ENCODE peak calls at places on chromosomes 3 and 15, in four cellular contexts. N is nephron progenitor cell, E is AG10803, M is K562. Z is an unnamed sample.

GRCh38 chr15:80679805-80680175 is 15.3 kb upstream of the ABHD17C start:
- DNase-seq in E (no peak), M (no peak), N (no peak), Z (no peak)

GRCh38 chr15:31338879-31339557 is 12.4 kb downstream of the KLF13 start:
- DNase-seq in N (peak; percentile 71), E (peak; percentile 83), M (no peak), Z (no peak)

GRCh38 chr3:131794766-131795381 is 239.9 kb downstream of the CPNE4 start:
- DNase-seq in E (peak; percentile 65), M (peak; percentile 48), N (peak; percentile 37), Z (peak; percentile 31)

GRCh38 chr15:93985925-93986324 is 245.4 kb upstream of the MCTP2 start:
- DNase-seq in M (no peak), E (no peak), N (no peak), Z (no peak)

GRCh38 chr3:33826688-33827087 is 28.3 kb downstream of the PDCD6IP start:
- DNase-seq in M (no peak), E (peak; percentile 45), N (no peak), Z (no peak)

GRCh38 chr3:72187131-72187530 is 402.2 kb upstream of the PROK2 start:
- DNase-seq in N (no peak), E (no peak), M (peak; percentile 24), Z (no peak)

GRCh38 chr15:80878242-80878866 is 99.2 kb downstream of the CEMIP start:
- DNase-seq in N (no peak), E (no peak), M (no peak), Z (no peak)

GRCh38 chr3:25662921-25663320 is 1.8 kb downstream of the TOP2B start:
- DNase-seq in E (peak; percentile 9), M (no peak), N (no peak), Z (no peak)

GRCh38 chr15:65578904-65579728 is 31.8 kb downstream of the INTS14 start:
- DNase-seq in M (no peak), N (no peak), E (no peak), Z (no peak)

GRCh38 chr3:188387921-188388320 is 234.0 kb downstream of the LPP start:
- DNase-seq in N (no peak), M (no peak), E (no peak), Z (no peak)

GRCh38 chr3:111980716-111981456 is 2.1 kb downstream of the ABHD10 start:
- DNase-seq in N (no peak), M (no peak), E (no peak), Z (no peak)

GRCh38 chr15:52078876-52079700 is 33.5 kb downstream of the BCL2L10 start:
- DNase-seq in M (peak; percentile 70), N (peak; percentile 87), E (peak; percentile 53), Z (peak; percentile 88)

GRCh38 chr3:119219069-119219468 is 21.6 kb downstream of the B4GALT4 start:
- DNase-seq in N (no peak), E (no peak), M (no peak), Z (no peak)

GRCh38 chr15:23869391-23869790 is 182.3 kb upstream of the NDN start:
- DNase-seq in N (peak; percentile 72), M (peak; percentile 21), E (no peak), Z (peak; percentile 57)

GRCh38 chr15:81312790-81313543 is 11.0 kb downstream of the STARD5 start:
- DNase-seq in N (no peak), E (peak; percentile 98), M (no peak), Z (no peak)

GRCh38 chr15:71374607-71375352 is 259.5 kb downstream of the THSD4 start:
- DNase-seq in N (no peak), E (peak; percentile 36), M (no peak), Z (no peak)

GRCh38 chr3:177137774-177138705 is 59.2 kb downstream of the TBL1XR1 start:
- DNase-seq in M (no peak), E (no peak), N (no peak), Z (no peak)

GRCh38 chr3:155491696-155492095 is 198.2 kb upstream of the STRIT1 start:
- DNase-seq in M (no peak), N (no peak), E (no peak), Z (no peak)
- TF ChIP-seq CTCF in M (no peak), N (no peak), E (no peak), Z (peak; percentile 36)

GRCh38 chr3:66138336-66139234 is 82.2 kb upstream of the SLC25A26 start:
- DNase-seq in E (peak; percentile 73), M (peak; percentile 6), N (peak; percentile 52), Z (peak; percentile 42)
- TF ChIP-seq CTCF in E (peak; percentile 97), M (peak; percentile 53), N (peak; percentile 70), Z (peak; percentile 87)

GRCh38 chr3:134145183-134145582 is 105.5 kb downstream of the RYK start:
- DNase-seq in E (no peak), M (no peak), N (no peak), Z (no peak)
- TF ChIP-seq CTCF in E (no peak), M (peak; percentile 12), N (no peak), Z (no peak)

DNA sequence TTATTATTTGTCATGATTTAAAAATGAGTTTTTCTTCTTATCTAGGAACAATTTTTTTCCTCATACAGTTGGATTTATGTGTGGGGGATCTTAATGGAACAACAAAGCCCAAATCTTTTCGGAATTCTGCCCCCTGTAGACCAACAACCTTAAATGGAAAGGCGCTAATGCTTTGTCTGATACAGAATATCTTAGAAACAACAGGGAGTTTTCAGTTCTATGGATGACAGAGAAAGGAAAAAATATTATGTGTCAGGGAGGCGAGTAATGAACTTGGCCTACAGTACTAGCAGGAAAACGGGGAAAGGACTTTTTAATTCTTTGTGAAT is 592 bp downstream of the MOBP start:
- DNase-seq in E (no peak), M (no peak), N (no peak), Z (no peak)
- TF ChIP-seq CTCF in E (no peak), M (no peak), N (no peak), Z (peak; percentile 11)

DNA sequence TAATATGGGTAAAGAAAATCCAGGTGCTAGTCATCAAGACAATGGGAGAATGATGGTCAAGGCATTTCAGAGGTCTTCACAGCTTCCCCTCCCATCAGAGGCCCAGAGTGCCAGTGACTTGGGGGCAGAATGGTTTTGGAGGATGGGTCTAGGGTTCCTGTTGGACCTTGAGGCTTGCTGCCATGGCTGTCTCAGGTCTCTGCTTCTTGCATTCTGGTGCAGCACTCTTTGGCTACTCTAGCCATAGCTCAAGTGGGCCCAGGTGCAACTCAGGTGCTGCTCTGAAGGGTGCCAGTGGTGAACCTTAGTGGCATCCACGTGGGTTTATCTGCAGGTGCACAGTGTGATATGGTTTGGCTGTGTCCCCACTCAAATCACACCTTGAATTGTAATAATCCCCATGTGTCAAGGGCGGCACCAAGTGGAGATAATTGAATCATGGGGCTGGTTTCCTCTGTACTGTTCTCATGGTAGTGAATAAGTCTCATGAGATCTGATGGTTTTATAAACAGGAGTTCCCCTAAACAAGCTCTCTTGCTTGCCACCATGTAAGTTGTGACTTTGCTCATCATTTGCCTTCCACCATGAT is 48.5 kb upstream of the PEX5L start:
- DNase-seq in E (no peak), M (no peak), N (no peak), Z (no peak)
- TF ChIP-seq CTCF in E (no peak), M (no peak), N (no peak), Z (no peak)

DNA sequence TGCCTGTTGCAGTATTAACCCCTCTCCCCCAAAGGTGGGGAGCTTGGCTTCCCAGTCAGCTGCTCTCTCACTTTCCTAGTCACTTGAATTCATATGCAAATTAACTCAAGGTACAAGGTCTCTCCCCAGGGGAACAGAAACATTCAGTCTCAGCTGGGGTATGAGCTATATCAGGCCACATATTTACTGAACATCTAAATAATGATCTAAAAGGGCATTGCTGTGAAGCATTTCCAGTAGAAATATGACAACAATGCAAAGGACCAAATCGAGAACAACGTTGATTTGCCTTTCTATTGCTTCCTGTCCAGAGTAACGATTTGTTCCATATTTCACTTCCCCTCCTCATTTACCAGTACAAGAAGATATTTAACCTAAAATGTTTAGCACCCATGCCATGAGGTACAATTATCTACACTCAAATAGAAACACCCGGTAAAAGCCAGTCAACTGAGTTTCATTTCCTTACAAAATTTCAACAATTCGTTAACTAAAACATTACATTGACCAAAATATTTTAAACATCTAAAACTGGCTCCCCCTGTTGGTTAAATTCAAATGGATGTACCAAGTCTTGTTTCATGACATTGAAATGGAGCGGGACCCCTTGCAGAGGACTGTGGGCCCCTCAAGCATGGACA is 36.5 kb upstream of the KLHL6 start:
- DNase-seq in E (peak; percentile 13), M (no peak), N (no peak), Z (no peak)
- TF ChIP-seq CTCF in E (peak; percentile 30), M (peak; percentile 39), N (no peak), Z (peak; percentile 27)

DNA sequence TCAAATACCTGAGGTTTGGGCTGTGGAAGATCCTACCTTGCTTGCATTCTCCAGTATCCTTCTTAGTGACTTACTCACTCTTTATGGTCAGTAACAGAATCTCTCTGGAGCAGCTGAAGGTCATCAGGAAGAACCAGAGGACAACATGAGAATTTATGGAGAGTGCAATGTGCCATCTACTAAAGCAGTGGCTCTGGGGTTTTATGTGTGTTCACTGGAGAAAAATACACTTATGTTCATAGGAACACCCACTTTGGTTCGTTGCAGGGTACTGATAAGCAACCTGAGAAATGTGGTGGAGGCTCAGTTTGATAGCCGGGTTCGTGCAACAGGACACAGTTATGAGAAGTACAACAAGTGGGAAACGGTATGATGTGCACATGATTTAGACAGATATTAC is 12.8 kb downstream of the CPB1 start:
- DNase-seq in M (no peak), N (no peak), E (no peak), Z (no peak)
- TF ChIP-seq CTCF in M (no peak), N (no peak), E (no peak), Z (no peak)

GRCh38 chr15:82532383-82532990 is 7.8 kb downstream of the RPS17 start:
- DNase-seq in M (no peak), E (no peak), N (no peak), Z (no peak)

GRCh38 chr15:82530006-82530405 is 10.3 kb downstream of the RPS17 start:
- DNase-seq in N (no peak), E (no peak), M (no peak), Z (no peak)

GRCh38 chr15:82531496-82532382 is 8.5 kb downstream of the RPS17 start:
- DNase-seq in E (no peak), M (no peak), N (no peak), Z (no peak)

GRCh38 chr15:82532991-82533481 is 7.2 kb downstream of the RPS17 start:
- DNase-seq in M (no peak), N (no peak), E (no peak), Z (no peak)

GRCh38 chr15:82530606-82531379 is 9.5 kb downstream of the RPS17 start:
- DNase-seq in M (peak; percentile 71), N (peak; percentile 83), E (peak; percentile 44), Z (peak; percentile 78)
- TF ChIP-seq CTCF in M (peak; percentile 96), N (peak; percentile 85), E (peak; percentile 72), Z (peak; percentile 90)

DNA sequence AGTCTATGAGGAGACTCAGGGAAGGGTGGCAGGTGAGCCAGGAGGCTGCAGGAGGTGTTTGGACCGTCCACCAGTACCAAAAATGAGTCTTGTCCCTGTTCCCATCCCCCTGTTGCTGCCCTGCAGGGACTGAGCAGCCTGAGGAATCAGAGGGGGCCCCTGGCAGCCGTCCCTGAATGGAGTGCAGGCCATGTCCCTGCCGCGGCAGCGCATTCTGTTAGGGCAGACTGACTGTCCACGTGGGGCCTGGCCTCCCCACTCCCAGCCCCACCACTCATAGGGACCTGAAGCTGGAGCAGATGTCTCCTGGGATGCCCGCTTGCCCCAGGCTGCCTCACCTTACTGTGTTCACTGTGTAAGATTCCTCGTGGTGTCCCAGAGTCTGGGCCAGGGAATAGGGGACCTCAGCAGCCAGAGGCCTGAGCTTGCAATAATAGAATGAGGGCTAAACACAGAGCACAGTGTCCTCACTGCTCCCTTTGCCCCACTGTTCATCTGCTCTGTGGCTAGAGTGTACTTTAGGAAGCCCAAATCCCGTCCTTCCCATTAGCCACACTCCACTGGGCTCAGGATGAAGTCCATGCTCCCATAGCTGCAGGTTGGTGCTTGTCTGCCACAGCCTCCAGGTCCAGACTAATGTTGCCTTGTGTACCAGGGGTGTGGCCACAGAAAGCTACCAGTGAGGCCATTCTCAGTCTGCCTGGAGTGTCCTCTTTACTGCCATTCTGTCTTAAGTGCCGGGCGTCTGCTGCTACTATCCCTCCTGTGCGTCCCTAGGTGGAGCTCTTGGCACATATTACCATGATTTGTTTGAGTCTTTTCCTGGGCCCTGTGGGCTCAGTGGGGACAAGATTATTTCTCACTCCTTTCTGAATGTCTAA is 63.2 kb downstream of the HCN4 start:
- DNase-seq in E (peak; percentile 61), M (peak; percentile 26), N (peak; percentile 56), Z (peak; percentile 45)
- TF ChIP-seq CTCF in E (peak; percentile 55), M (peak; percentile 77), N (peak; percentile 67), Z (peak; percentile 76)